ENCODE peak calls at places on chromosome 19, in six cellular contexts. O, D, T, Y, X and R are unnamed samples.

GRCh38 chr19:29084266-29084665 is 128.7 kb downstream of the UQCRFS1 start:
- DNase-seq in O (no peak), D (peak), T (no peak), Y (no peak), X (no peak), R (peak)

GRCh38 chr19:49151339-49152217 is 3.6 kb downstream of the HRC start:
- DNase-seq in O (no peak), D (peak), T (no peak), Y (peak), X (no peak), R (peak)

GRCh38 chr19:12648088-12648487 is 18.5 kb downstream of the MAN2B1 start:
- DNase-seq in O (no peak), D (no peak), T (no peak), Y (no peak), X (no peak), R (no peak)

GRCh38 chr19:11881151-11881800 is 6.3 kb upstream of the ZNF69 start:
- DNase-seq in O (peak), D (peak), T (peak), Y (no peak), X (peak), R (peak)

GRCh38 chr19:8631425-8631819 is 989 bp downstream of the NFILZ start:
- DNase-seq in O (no peak), D (peak), T (no peak), Y (no peak), X (no peak), R (peak)

GRCh38 chr19:50053119-50053518 is 27.3 kb downstream of the ZNF473 start:
- DNase-seq in O (no peak), D (no peak), T (no peak), Y (no peak), X (no peak), R (no peak)

GRCh38 chr19:29605653-29606419 is at the start of gene POP4:
- DNase-seq in O (peak), D (peak), T (peak), Y (peak), X (peak), R (peak)

GRCh38 chr19:17555929-17556813 is 722 bp downstream of the COLGALT1 start:
- DNase-seq in O (peak), D (peak), T (no peak), Y (peak), X (no peak), R (peak)

GRCh38 chr19:18098891-18099622 is 1.5 kb downstream of the MAST3 start:
- DNase-seq in O (peak), D (peak), T (no peak), Y (no peak), X (no peak), R (no peak)